ENCODE peak calls at places on chromosomes 4 and X, in four cellular contexts. H is epithelial cell of proximal tubule, L is astrocyte of the spinal cord, S is heart right ventricle. T is an unnamed sample.

GRCh38 chr4:141329174-141329569 is 108.5 kb downstream of the ZNF330 start:
- DNase-seq in H (no peak), L (no peak), S (no peak), T (no peak)

GRCh38 chr4:8308856-8309771 is 39.6 kb downstream of the HTRA3 start:
- DNase-seq in H (no peak), L (no peak), S (peak), T (no peak)

GRCh38 chrX:147741776-147742175 is 169.9 kb upstream of the FMR1 start:
- DNase-seq in H (no peak), L (no peak), S (no peak), T (no peak)

GRCh38 chr4:74440356-74440755 is 4.6 kb upstream of the AREG start:
- DNase-seq in H (no peak), L (no peak), S (no peak), T (no peak)

GRCh38 chr4:102008711-102009110 is 218.2 kb downstream of the BANK1 start:
- DNase-seq in H (no peak), L (no peak), S (no peak), T (no peak)

GRCh38 chrX:132590350-132591026 is 101.7 kb upstream of the MBNL3 start:
- DNase-seq in H (no peak), L (no peak), S (no peak), T (no peak)

GRCh38 chr4:7828926-7829325 is 110.7 kb downstream of the AFAP1 start:
- DNase-seq in H (no peak), L (peak), S (no peak), T (no peak)

GRCh38 chrX:85244411-85245210 is 820 bp downstream of the ZNF711 start:
- DNase-seq in H (no peak), L (peak), S (no peak), T (no peak)

GRCh38 chrX:111652719-111653118 is 28.3 kb upstream of the ALG13 start:
- DNase-seq in H (no peak), L (no peak), S (no peak), T (no peak)

GRCh38 chr4:104693601-104694201 is 199.0 kb upstream of the CXXC4 start:
- DNase-seq in H (no peak), L (peak), S (no peak), T (no peak)

GRCh38 chr4:113468165-113469022 is 293.1 kb downstream of the CAMK2D start:
- DNase-seq in H (peak), L (peak), S (peak), T (peak)

GRCh38 chr4:48538358-48538757 is 48.3 kb downstream of the ZAR1 start:
- DNase-seq in H (no peak), L (no peak), S (no peak), T (no peak)

GRCh38 chrX:114626323-114626722 is 42.4 kb downstream of the HTR2C start:
- DNase-seq in H (no peak), L (peak), S (no peak), T (peak)

GRCh38 chr4:102285831-102286230 is 59.5 kb downstream of the SLC39A8 start:
- DNase-seq in H (no peak), L (peak), S (no peak), T (peak)

GRCh38 chr4:6493668-6494304 is 21.4 kb upstream of the PPP2R2C start:
- DNase-seq in H (no peak), L (no peak), S (no peak), T (no peak)

GRCh38 chr4:83114576-83114975 is at the start of gene PLAC8:
- DNase-seq in H (no peak), L (peak), S (no peak), T (no peak)
- H3K4me3 ChIP-seq in H (no peak), L (no peak), S (no peak), T (no peak)

GRCh38 chr4:69096810-69097209 is 536 bp downstream of the UGT2B7 start:
- DNase-seq in H (no peak), L (no peak), S (no peak), T (no peak)

GRCh38 chr4:69095301-69095731 is 958 bp upstream of the UGT2B7 start:
- DNase-seq in H (peak), L (peak), S (no peak), T (peak)

GRCh38 chr4:69093681-69094080 is 2.6 kb upstream of the UGT2B7 start:
- DNase-seq in H (no peak), L (no peak), S (no peak), T (no peak)

GRCh38 chr4:69098470-69098869 is 2.2 kb downstream of the UGT2B7 start:
- DNase-seq in H (no peak), L (no peak), S (no peak), T (no peak)

DNA sequence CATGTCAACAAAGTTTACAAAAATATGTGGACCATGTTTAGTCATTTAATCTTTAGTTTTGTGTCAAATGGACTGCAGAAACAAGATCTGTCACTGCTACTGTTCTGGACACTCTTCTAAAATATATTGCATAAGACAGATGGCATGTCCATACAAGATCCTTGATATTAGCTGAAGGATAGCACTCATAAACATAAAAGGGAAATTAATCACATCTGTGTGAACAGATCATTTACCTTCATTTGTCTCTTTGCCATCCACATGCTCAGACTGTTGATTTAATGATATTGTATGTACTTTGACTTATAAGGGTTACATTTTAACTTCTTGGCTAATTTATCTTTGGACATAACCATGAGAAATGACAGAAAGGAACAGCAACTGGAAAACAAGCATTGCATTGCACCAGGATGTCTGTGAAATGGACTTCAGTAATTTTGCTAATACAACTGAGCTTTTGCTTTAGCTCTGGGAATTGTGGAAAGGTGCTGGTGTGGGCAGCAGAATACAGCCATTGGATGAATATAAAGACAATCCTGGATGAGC is at the start of gene UGT2B7:
- DNase-seq in H (no peak), L (no peak), S (no peak), T (no peak)
- TF ChIP-seq CTCF in H (no peak), L (no peak), S (no peak), T (no peak)

GRCh38 chr4:148982200-148982599 is 540.0 kb upstream of the NR3C2 start:
- DNase-seq in H (no peak), L (no peak), S (no peak), T (no peak)

GRCh38 chr4:148986951-148987350 is 544.7 kb upstream of the NR3C2 start:
- DNase-seq in H (peak), L (no peak), S (no peak), T (no peak)

GRCh38 chr4:148980782-148981181 is 538.6 kb upstream of the NR3C2 start:
- DNase-seq in H (no peak), L (no peak), S (no peak), T (no peak)

GRCh38 chr4:148984951-148985350 is 542.7 kb upstream of the NR3C2 start:
- DNase-seq in H (no peak), L (no peak), S (no peak), T (no peak)
- H3K4me3 ChIP-seq in H (no peak), L (no peak), S (no peak), T (no peak)

DNA sequence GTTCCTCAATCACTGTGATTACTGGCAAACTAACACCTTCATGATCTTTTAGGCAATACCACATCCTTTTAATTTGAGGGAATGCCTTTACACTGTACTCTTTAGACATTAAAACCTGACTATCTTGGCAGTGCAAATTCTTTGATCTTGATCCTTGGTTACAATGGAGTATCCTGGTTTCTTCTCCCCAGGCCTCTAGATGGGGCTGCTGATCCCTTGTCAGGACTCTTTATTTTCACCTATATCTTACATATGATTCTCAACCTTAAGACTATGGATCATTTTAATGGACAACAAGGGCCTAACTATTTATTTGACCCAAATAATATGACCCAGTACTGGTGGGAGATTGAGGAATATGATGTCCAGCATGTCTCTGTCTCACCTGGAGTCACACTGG is 1005.5 kb upstream of the INTU start:
- DNase-seq in H (no peak), L (peak), S (no peak), T (no peak)
- TF ChIP-seq CTCF in H (peak), L (peak), S (peak), T (peak)

GRCh38 chr4:189792819-189793618 is 147.7 kb upstream of the FRG1 start:
- DNase-seq in H (peak), L (peak), S (peak), T (peak)
- H3K4me3 ChIP-seq in H (no peak), L (no peak), S (peak), T (no peak)

DNA sequence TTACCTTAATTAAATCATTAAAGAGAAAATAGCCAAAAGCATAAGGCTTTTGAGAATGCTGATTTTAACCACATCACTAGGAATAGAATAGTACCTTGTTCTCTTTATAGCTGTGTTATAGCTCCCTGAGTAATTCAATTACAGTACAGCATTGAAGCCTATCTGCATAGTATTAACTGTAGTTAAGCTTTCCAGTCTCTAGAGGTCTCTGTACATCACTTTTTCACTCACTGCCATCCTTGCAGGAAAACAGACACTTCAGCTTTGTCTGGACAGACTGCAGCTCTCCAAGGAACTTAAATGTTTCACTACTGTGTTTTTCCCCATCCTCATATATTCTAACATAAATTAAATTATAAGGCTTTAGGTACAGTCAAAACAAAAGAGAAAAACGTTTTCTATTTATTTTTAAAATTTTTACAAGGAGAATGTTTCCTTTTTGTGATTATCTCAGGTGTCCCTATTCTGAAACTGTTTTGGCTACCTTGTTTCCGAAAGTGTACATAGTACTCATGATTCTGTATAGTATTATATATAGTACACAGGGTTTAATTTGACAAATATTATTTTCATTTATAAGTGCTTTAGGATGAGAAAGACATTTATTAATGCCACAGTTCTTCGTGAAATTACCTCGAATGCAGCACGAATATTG is 407.9 kb downstream of the PCDH18 start:
- DNase-seq in H (peak), L (peak), S (no peak), T (peak)
- TF ChIP-seq CTCF in H (peak), L (peak), S (peak), T (peak)

GRCh38 chr4:3256230-3257124 is 7.5 kb downstream of the MSANTD1 start:
- DNase-seq in H (no peak), L (no peak), S (no peak), T (no peak)

GRCh38 chr4:3252831-3253641 is 4.1 kb downstream of the MSANTD1 start:
- DNase-seq in H (no peak), L (no peak), S (peak), T (no peak)

GRCh38 chr4:3253808-3254207 is 4.8 kb downstream of the MSANTD1 start:
- DNase-seq in H (no peak), L (no peak), S (peak), T (no peak)

GRCh38 chr4:3255611-3256186 is 6.7 kb downstream of the MSANTD1 start:
- DNase-seq in H (no peak), L (no peak), S (no peak), T (no peak)

DNA sequence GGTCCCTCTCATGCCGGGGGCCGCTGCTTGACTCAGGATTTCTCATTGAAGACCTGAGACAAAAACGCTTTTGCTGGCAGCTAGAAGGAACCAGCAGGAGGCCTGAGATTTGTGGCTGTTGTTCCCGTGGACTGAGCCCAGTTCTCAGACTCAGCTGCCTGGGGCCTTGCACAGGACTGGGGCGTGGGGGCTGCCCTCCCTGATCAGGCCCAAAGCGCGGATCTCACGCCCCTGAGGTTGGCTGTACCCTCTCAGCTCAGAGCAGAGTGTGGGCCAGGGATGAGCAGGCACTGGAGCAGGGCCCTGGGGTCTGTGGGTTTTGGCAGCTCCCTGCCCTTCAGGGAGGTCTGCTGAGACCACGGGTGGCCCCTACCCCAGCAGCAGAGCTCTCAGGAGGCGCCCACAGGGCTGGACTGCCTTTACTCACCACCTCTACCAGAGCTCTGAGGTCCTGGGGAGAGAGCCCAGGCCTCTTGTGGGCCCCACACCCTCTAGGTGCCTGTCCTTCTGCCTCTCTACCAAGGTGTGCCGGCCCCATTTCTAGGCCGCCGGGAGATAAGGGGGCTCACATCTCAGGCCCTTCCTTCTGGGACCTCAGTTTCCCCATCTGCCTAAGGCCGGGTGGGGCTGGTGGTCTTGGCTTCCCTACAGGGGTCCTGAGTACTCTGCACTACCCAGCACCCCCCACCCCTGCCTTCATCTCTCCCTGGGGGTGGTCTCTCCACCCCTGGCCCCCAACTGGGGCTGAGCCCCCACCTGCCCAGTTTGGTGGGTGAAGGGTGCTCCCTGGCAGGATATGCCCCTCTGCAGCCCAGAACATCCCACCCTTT is 5.6 kb downstream of the MSANTD1 start:
- DNase-seq in H (no peak), L (no peak), S (no peak), T (no peak)
- H3K4me3 ChIP-seq in H (no peak), L (no peak), S (no peak), T (no peak)